ENCODE peak calls at places on chromosomes 11 and 22, in four cellular contexts. N is neural progenitor cell, Q is OCI-LY7, T is right atrium auricular region. J is an unnamed sample. For H3K4me1, the result is how much of the 10 kb centered on the place peaks cover.

GRCh38 chr22:24440718-24441405 is 13.5 kb downstream of the ADORA2A start:
- DNase-seq in T (no peak), N (no peak), Q (no peak), J (no peak)

GRCh38 chr11:9951714-9952275 is 287.9 kb downstream of the SWAP70 start:
- DNase-seq in T (no peak), Q (no peak), N (no peak), J (no peak)

GRCh38 chr11:645536-645935 is 8.5 kb downstream of the DRD4 start:
- DNase-seq in T (no peak), Q (no peak), N (no peak), J (no peak)

GRCh38 chr11:63952570-63952969 is 13.8 kb downstream of the NAA40 start:
- DNase-seq in Q (no peak), N (no peak), T (no peak), J (no peak)

GRCh38 chr11:1655168-1656060 is 25.8 kb downstream of the KRTAP5-5 start:
- DNase-seq in T (no peak), N (no peak), Q (no peak), J (no peak)

GRCh38 chr22:45880732-45881523 is 96.0 kb downstream of the WNT7B start:
- DNase-seq in Q (no peak), N (peak), T (no peak), J (no peak)

GRCh38 chr22:46614070-46614931 is 5.9 kb upstream of the GRAMD4 start:
- DNase-seq in N (no peak), Q (peak), T (no peak), J (peak)

GRCh38 chr22:43994006-43994405 is 30.1 kb upstream of the PARVB start:
- DNase-seq in Q (no peak), T (no peak), N (no peak), J (no peak)

GRCh38 chr22:35834080-35834479 is 116.4 kb downstream of the APOL5 start:
- DNase-seq in Q (no peak), T (no peak), N (no peak), J (no peak)

GRCh38 chr11:112320668-112321067 is 60.0 kb upstream of the PLET1 start:
- DNase-seq in N (no peak), Q (no peak), T (peak), J (no peak)

GRCh38 chr11:120391854-120392253 is 55.6 kb downstream of the ARHGEF12 start:
- DNase-seq in N (no peak), T (no peak), Q (no peak), J (no peak)

GRCh38 chr11:74714904-74715303 is 16.3 kb downstream of the CHRDL2 start:
- DNase-seq in T (no peak), N (no peak), Q (no peak), J (no peak)

GRCh38 chr22:48080304-48081165 is 1318.1 kb downstream of the TBC1D22A start:
- DNase-seq in N (no peak), T (no peak), Q (no peak), J (no peak)

GRCh38 chr22:45882881-45883810 is 93.8 kb downstream of the WNT7B start:
- DNase-seq in T (no peak), Q (no peak), N (no peak), J (no peak)

GRCh38 chr11:1568451-1568911 is 3.6 kb downstream of the DUSP8 start:
- DNase-seq in T (no peak), N (peak), Q (peak), J (no peak)

GRCh38 chr11:20647976-20648565 is 21.3 kb upstream of the NELL1 start:
- DNase-seq in T (no peak), N (peak), Q (peak), J (peak)

GRCh38 chr11:62664405-62665074 is 470 bp downstream of the C11orf98 start:
- DNase-seq in Q (peak), N (no peak), T (no peak), J (no peak)

GRCh38 chr11:118789501-118790356 is 1.2 kb downstream of the DDX6 start:
- DNase-seq in N (peak), T (no peak), Q (peak), J (peak)

GRCh38 chr11:88979641-88980040 is 86.1 kb downstream of the GRM5 start:
- DNase-seq in T (no peak), Q (no peak), N (no peak), J (no peak)

GRCh38 chr11:36492724-36493304 is 17.3 kb downstream of the TRAF6 start:
- DNase-seq in N (peak), Q (peak), T (no peak), J (no peak)

GRCh38 chr11:104051806-104052205 is 15.4 kb downstream of the DDI1 start:
- DNase-seq in T (no peak), N (no peak), Q (no peak), J (no peak)

GRCh38 chr11:92152245-92152644 is 72.4 kb upstream of the FAT3 start:
- DNase-seq in T (no peak), N (no peak), Q (no peak), J (no peak)

GRCh38 chr11:131027501-131027900 is 111.2 kb upstream of the SNX19 start:
- DNase-seq in T (no peak), N (no peak), Q (no peak), J (no peak)
- H3K27ac ChIP-seq in T (no peak), N (no peak), Q (no peak), J (no peak)

GRCh38 chr11:67268684-67269268 is 2.5 kb downstream of the GRK2 start:
- DNase-seq in T (no peak), N (no peak), Q (no peak), J (no peak)
- H3K4me3 ChIP-seq in T (peak), N (no peak), Q (peak), J (peak)

GRCh38 chr22:32204856-32205722 is at the start of gene RFPL2:
- DNase-seq in T (no peak), Q (no peak), N (peak), J (peak)
- H3K4me1 ChIP-seq in T (under half), Q (under half), N (under half), J (under half)

GRCh38 chr11:59582006-59582405 is 33.6 kb downstream of the OSBP start:
- DNase-seq in N (no peak), T (no peak), Q (no peak), J (no peak)
- H3K27ac ChIP-seq in N (no peak), T (no peak), Q (no peak), J (no peak)

GRCh38 chr22:30287626-30288413 is 1.5 kb downstream of the CASTOR1 start:
- DNase-seq in Q (peak), T (peak), N (peak), J (peak)
- H3K4me3 ChIP-seq in Q (no peak), T (peak), N (peak), J (peak)

GRCh38 chr11:44625759-44626523 is 60.5 kb downstream of the CD82 start:
- DNase-seq in Q (no peak), T (peak), N (no peak), J (no peak)

GRCh38 chr11:44623321-44623715 is 57.9 kb downstream of the CD82 start:
- DNase-seq in Q (no peak), N (no peak), T (peak), J (no peak)

GRCh38 chr11:44626645-44627044 is 61.2 kb downstream of the CD82 start:
- DNase-seq in N (no peak), Q (no peak), T (peak), J (no peak)

GRCh38 chr11:44623716-44624491 is 58.4 kb downstream of the CD82 start:
- DNase-seq in N (no peak), T (peak), Q (no peak), J (no peak)

DNA sequence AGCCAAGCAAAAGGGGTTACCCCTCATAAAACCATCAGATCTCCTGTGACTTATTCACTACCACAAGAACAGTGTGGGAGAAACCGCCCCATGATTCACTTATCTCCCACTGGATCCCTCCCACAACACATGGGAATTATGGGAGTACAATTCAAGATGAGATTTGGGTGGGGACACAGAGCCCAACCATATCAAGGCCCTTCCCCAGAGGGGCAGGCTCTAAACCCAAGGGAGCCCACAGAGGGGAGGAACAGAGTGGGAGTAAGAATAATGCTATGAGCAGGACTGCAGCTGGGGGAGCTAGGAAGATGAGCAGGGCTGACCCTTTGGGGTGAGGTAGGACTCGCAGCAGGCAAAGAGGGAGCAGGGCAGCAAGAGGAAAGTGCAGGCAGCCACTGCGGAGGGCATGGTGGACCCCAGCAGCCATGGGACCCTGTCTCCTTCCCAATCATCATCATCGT is 59.3 kb downstream of the CD82 start:
- DNase-seq in T (peak), Q (no peak), N (no peak), J (no peak)
- H3K4me1 ChIP-seq in T (under half), Q (under half), N (under half), J (under half)

GRCh38 chr11:95055273-95055897 is 6.2 kb downstream of the KDM4F start:
- DNase-seq in T (no peak), Q (no peak), N (no peak), J (no peak)

GRCh38 chr11:95045791-95046190 is 3.4 kb upstream of the KDM4F start:
- DNase-seq in N (no peak), Q (no peak), T (no peak), J (no peak)

DNA sequence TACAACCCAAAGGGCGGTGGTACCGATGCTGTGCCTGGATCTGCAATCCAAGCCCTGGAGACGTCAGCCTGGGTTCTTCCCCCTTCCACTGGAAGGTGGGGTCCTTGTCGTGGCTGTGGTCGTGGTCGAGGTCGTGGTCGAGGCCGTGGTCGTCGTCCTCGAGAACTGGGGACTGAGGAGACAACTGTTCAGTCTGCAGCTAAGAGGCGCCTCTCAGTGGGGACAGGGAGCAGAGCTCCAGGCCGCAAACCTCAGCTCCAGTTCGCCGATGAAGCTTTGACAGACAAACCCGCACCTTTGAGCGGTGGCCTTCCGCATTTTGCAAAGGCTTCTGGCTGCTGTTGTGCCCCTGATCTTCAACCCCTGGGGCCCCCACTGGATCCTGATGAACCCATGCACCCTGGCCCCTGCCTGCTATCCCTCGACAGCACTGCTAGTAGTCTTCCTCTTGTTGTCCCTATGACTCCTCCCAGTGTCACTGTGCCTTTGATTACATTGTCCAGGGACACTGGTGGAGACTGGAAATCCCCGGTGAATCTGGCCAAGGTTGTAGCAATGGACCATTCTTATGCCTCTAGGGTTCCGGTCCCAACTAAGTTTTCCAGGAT is 1.5 kb downstream of the KDM4F start:
- DNase-seq in N (no peak), T (no peak), Q (no peak), J (no peak)
- H3K27ac ChIP-seq in N (no peak), T (no peak), Q (no peak), J (no peak)